ENCODE peak calls at places on chromosomes 13 and 19, in seven cellular contexts. C is K562, Q is uterus, A is upper lobe of left lung, L is Peyer's patch, P is tibial nerve, E is ovary. B is an unnamed sample.

GRCh38 chr19:3708207-3708931 is at the start of gene TJP3:
- DNase-seq in L (peak; percentile 90), E (no peak), A (peak; percentile 89), C (peak; percentile 45), P (no peak), Q (no peak), B (no peak)

GRCh38 chr13:40983725-40984669 is 35.1 kb downstream of the ELF1 start:
- DNase-seq in C (no peak), Q (no peak), A (no peak), P (no peak), E (no peak), L (no peak), B (no peak)

GRCh38 chr13:40920826-40921225 is 98.3 kb downstream of the ELF1 start:
- DNase-seq in E (no peak), P (no peak), Q (no peak), A (no peak), L (no peak), C (no peak), B (no peak)

GRCh38 chr13:112106467-112107141 is 39.7 kb downstream of the SOX1 start:
- DNase-seq in E (no peak), L (no peak), A (no peak), P (no peak), C (no peak), Q (no peak), B (no peak)

GRCh38 chr13:108961542-108962125 is 332.2 kb downstream of the MYO16 start:
- DNase-seq in A (no peak), L (no peak), P (no peak), E (no peak), Q (no peak), C (peak; percentile 47), B (peak; percentile 7)

GRCh38 chr13:33285420-33286124 is at the start of gene STARD13:
- DNase-seq in A (peak; percentile 93), Q (peak; percentile 97), C (peak; percentile 2), L (peak; percentile 89), E (peak; percentile 92), P (peak; percentile 95), B (peak; percentile 22)

GRCh38 chr13:51684076-51684475 is 99.8 kb downstream of the WDFY2 start:
- DNase-seq in Q (no peak), C (no peak), A (no peak), E (no peak), P (no peak), L (no peak), B (no peak)

GRCh38 chr13:109479991-109480696 is 306.2 kb downstream of the IRS2 start:
- DNase-seq in P (no peak), C (no peak), A (no peak), Q (no peak), E (no peak), L (no peak), B (no peak)

GRCh38 chr13:48000559-48001126 is 430 bp downstream of the SUCLA2 start:
- DNase-seq in A (peak; percentile 26), L (no peak), E (no peak), P (no peak), Q (no peak), C (peak; percentile 9), B (peak; percentile 15)

DNA sequence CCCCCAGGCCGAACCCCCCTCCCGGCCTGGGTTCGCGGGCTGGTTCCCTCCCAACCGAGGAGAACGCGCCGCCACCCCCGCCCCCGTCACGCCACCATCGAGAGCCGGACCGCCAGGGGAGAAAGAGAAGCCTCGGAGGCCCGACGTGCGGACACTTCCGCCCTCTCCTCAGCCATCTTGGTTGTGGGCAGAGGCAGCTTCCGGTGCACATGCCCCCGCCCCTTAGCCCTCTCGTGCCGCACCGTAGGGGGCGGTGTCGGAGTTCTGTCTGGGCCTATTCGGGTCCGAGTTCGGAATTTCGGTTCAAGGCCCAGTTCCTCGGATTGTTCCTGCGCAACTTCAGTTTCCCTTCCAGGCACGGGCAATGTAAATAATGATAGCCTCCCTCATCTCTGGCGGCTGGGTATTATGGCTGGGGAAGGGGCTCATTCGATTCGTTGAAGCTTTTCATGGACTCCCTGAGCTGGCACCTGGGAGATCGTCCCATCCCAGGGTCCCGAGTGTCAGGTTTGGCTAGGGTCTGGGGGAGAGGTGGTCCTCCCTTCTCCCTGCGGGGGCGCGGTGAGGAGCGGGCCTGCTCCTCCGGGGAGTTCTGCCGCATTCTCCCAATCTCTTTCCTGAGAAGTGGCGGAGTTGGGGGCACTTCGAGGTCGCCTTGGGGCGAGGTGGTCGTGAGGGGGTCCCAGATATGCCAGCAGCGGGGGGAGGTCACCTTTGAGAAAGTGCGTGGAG is at the start of the genes IER2 and STX10:
- DNase-seq in C (peak; percentile 97), Q (peak; percentile 96), P (peak; percentile 92), L (peak; percentile 96), E (peak; percentile 97), A (peak; percentile 96), B (peak; percentile 95)
- TF ChIP-seq POLR2A in C (peak; percentile 76), Q (peak; percentile 72), P (peak; percentile 55), L (peak; percentile 83), E (peak; percentile 93), A (peak; percentile 90), B (peak; percentile 28)

GRCh38 chr19:13163609-13164364 is 13.6 kb downstream of the IER2 start:
- DNase-seq in C (peak; percentile 92), Q (peak; percentile 88), E (peak; percentile 83), L (peak; percentile 71), P (peak; percentile 47), A (peak; percentile 84), B (no peak)
- TF ChIP-seq POLR2A in C (peak; percentile 72), Q (no peak), E (no peak), L (peak; percentile 26), P (no peak), A (no peak), B (no peak)

GRCh38 chr13:97221989-97222700 is at the start of gene MBNL2:
- DNase-seq in Q (peak; percentile 92), L (peak; percentile 89), P (peak; percentile 79), C (peak; percentile 89), E (peak; percentile 83), A (peak; percentile 94), B (peak; percentile 50)
- TF ChIP-seq POLR2A in Q (peak; percentile 88), L (peak; percentile 91), P (peak; percentile 90), C (peak; percentile 78), E (peak; percentile 77), A (peak; percentile 84), B (peak; percentile 22)

DNA sequence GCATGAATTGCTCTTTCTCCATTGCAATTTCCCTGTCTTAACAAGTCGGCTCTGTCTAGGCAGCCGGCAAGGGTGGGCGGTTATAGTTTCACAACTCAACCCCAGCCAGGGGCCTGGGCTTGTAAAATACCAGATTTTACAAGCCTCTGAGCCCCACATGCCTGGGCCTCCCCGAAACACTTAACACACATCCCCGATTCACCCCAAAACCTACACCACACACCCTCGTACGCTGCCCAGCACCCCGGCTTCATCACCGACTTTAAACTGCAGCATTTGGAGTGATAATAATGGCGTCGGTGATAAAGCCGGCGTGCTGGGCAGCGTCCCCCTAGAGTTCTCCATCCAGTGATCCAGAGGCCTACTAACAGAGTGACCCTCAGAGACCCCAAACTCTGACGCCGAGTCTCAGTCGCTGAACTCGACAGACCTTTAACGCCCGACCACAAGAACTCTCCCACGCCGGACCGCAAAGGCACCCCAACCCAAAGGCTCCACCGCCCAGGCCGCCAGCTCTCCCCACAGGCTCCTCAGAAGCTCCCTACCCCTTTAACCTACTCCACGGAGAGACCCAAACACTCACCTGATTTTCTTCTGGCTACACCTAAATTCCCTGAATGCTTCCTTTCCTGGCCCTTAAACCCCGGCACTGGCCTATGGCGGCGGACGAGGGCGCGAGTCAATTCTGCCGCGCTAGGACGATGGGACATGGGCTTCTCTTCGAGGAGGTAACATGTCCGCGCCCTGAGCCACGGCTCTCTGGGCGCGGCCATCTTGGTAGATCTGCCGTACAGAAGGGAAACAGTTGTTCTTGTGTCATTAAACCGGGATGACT is at the start of gene ZNF649:
- DNase-seq in C (peak; percentile 92), Q (peak; percentile 68), L (peak; percentile 84), P (peak; percentile 60), E (peak; percentile 87), A (peak; percentile 83), B (peak; percentile 63)
- TF ChIP-seq POLR2A in C (peak; percentile 90), Q (no peak), L (no peak), P (no peak), E (no peak), A (peak; percentile 39), B (peak; percentile 57)

B was measured in GM12891.